ENCODE peak calls at places on chromosomes 3 and 15, in seven cellular contexts. S is endothelial cell, T is pons, K is Right ventricle myocardium superior, A is activated T-cell treated with anti-CD3 and anti-CD28 coated beads for 24 hours, L is A172, Y is cardiac septum. J is an unnamed sample.

GRCh38 chr3:157785071-157785826 is 282.0 kb upstream of the VEPH1 start:
- DNase-seq in S (no peak), Y (no peak), L (peak; percentile 94), A (no peak), T (no peak), K (no peak), J (peak; percentile 19)

GRCh38 chr15:92538115-92538514 is 117.5 kb downstream of the FAM174B start:
- DNase-seq in S (no peak), L (no peak), T (no peak), A (no peak), K (no peak), Y (no peak), J (no peak)

GRCh38 chr15:44094776-44095175 is 100.3 kb downstream of the FRMD5 start:
- DNase-seq in A (no peak), S (no peak), T (no peak), Y (no peak), L (no peak), K (no peak), J (no peak)

GRCh38 chr3:7385635-7386034 is 524.7 kb downstream of the GRM7 start:
- DNase-seq in S (no peak), K (no peak), A (no peak), T (no peak), L (no peak), Y (no peak), J (no peak)

GRCh38 chr3:88626426-88627120 is 476.8 kb downstream of the C3orf38 start:
- DNase-seq in Y (no peak), S (no peak), K (no peak), A (no peak), L (no peak), T (no peak), J (no peak)

GRCh38 chr3:43855674-43856299 is 165.0 kb downstream of the ABHD5 start:
- DNase-seq in K (peak; percentile 54), S (peak; percentile 63), A (peak; percentile 30), L (peak; percentile 58), T (peak; percentile 63), Y (no peak), J (peak; percentile 78)

GRCh38 chr3:167899090-167899489 is 163.6 kb downstream of the SERPINI1 start:
- DNase-seq in K (no peak), T (no peak), L (no peak), Y (no peak), A (no peak), S (no peak), J (no peak)

GRCh38 chr3:53758846-53759245 is 87.4 kb downstream of the CHDH start:
- DNase-seq in K (no peak), L (no peak), T (no peak), A (no peak), S (no peak), Y (no peak), J (no peak)

GRCh38 chr15:92733934-92734521 is 78.5 kb upstream of the FAM174B start:
- DNase-seq in Y (no peak), T (peak; percentile 42), L (no peak), A (no peak), K (peak; percentile 49), S (no peak), J (peak; percentile 17)

GRCh38 chr3:19171794-19172193 is 23.5 kb downstream of the KCNH8 start:
- DNase-seq in L (no peak), K (no peak), A (no peak), S (no peak), T (peak; percentile 79), Y (no peak), J (no peak)

GRCh38 chr15:28140062-28140461 is 40.9 kb upstream of the OCA2 start:
- DNase-seq in Y (peak; percentile 9), K (no peak), A (no peak), S (no peak), T (no peak), L (no peak), J (no peak)

GRCh38 chr3:81308296-81308695 is 453.1 kb downstream of the GBE1 start:
- DNase-seq in Y (no peak), S (no peak), T (no peak), K (no peak), L (no peak), A (no peak), J (no peak)

GRCh38 chr3:122774564-122774963 is 19.1 kb downstream of the HSPBAP1 start:
- DNase-seq in Y (no peak), K (no peak), T (no peak), S (no peak), A (no peak), L (peak; percentile 29), J (no peak)

GRCh38 chr15:72222433-72222832 is 8.6 kb downstream of the PKM start:
- DNase-seq in Y (peak; percentile 89), T (no peak), K (peak; percentile 65), L (peak; percentile 86), S (no peak), A (no peak), J (no peak)

GRCh38 chr3:7487763-7488162 is 626.8 kb downstream of the GRM7 start:
- DNase-seq in A (no peak), L (no peak), K (no peak), T (no peak), Y (no peak), S (no peak), J (no peak)

GRCh38 chr3:179373938-179374337 is 26.4 kb downstream of the MFN1 start:
- DNase-seq in Y (no peak), A (no peak), T (no peak), S (no peak), L (no peak), K (no peak), J (no peak)

GRCh38 chr3:54433846-54434245 is 311.5 kb downstream of the CACNA2D3 start:
- DNase-seq in S (peak; percentile 51), A (no peak), L (peak; percentile 72), Y (no peak), K (no peak), T (no peak), J (peak; percentile 77)